ENCODE peak calls at places on chromosomes 1 and 21, in nine cellular contexts. One of them, this sample, is unnamed.

GRCh38 chr1:107963601-107964396 is 1.2 kb downstream of the VAV3 start:
- DNase-seq in neural crest cell: peak
- DNase-seq in tibial artery: no peak
- DNase-seq in activated CD8-positive, alpha-beta memory T cell treated with anti-CD3 and anti-CD28 coated beads, Interleukin-2, amount 10 ng/mL, durations not matched to agents 7 days and 5 days: peak
- DNase-seq in CD8-positive, alpha-beta memory T cell: peak
- DNase-seq in pancreas: peak
- DNase-seq in NCI-H2029: no peak
- DNase-seq in prostate gland: peak
- DNase-seq in SW480: no peak
- DNase-seq in this sample: no peak

GRCh38 chr1:97307151-97307550 is 585.6 kb downstream of the PTBP2 start:
- DNase-seq in neural crest cell: no peak
- DNase-seq in tibial artery: no peak
- DNase-seq in activated CD8-positive, alpha-beta memory T cell treated with anti-CD3 and anti-CD28 coated beads, Interleukin-2, amount 10 ng/mL, durations not matched to agents 7 days and 5 days: no peak
- DNase-seq in CD8-positive, alpha-beta memory T cell: no peak
- DNase-seq in pancreas: no peak
- DNase-seq in NCI-H2029: no peak
- DNase-seq in prostate gland: no peak
- DNase-seq in SW480: no peak
- DNase-seq in this sample: no peak

GRCh38 chr1:229148041-229148671 is 122.8 kb upstream of the RAB4A start:
- DNase-seq in neural crest cell: no peak
- DNase-seq in tibial artery: no peak
- DNase-seq in activated CD8-positive, alpha-beta memory T cell treated with anti-CD3 and anti-CD28 coated beads, Interleukin-2, amount 10 ng/mL, durations not matched to agents 7 days and 5 days: no peak
- DNase-seq in CD8-positive, alpha-beta memory T cell: no peak
- DNase-seq in pancreas: peak
- DNase-seq in NCI-H2029: peak
- DNase-seq in prostate gland: no peak
- DNase-seq in SW480: peak
- DNase-seq in this sample: peak

GRCh38 chr1:25799758-25800537 is at the start of gene SELENON:
- DNase-seq in neural crest cell: peak
- DNase-seq in tibial artery: peak
- DNase-seq in activated CD8-positive, alpha-beta memory T cell treated with anti-CD3 and anti-CD28 coated beads, Interleukin-2, amount 10 ng/mL, durations not matched to agents 7 days and 5 days: no peak
- DNase-seq in CD8-positive, alpha-beta memory T cell: peak
- DNase-seq in pancreas: peak
- DNase-seq in NCI-H2029: peak
- DNase-seq in prostate gland: no peak
- DNase-seq in SW480: peak
- DNase-seq in this sample: peak

GRCh38 chr1:209815495-209815894 is 9.6 kb upstream of the IRF6 start:
- DNase-seq in neural crest cell: no peak
- DNase-seq in tibial artery: no peak
- DNase-seq in activated CD8-positive, alpha-beta memory T cell treated with anti-CD3 and anti-CD28 coated beads, Interleukin-2, amount 10 ng/mL, durations not matched to agents 7 days and 5 days: no peak
- DNase-seq in CD8-positive, alpha-beta memory T cell: no peak
- DNase-seq in pancreas: no peak
- DNase-seq in NCI-H2029: no peak
- DNase-seq in prostate gland: no peak
- DNase-seq in SW480: no peak
- DNase-seq in this sample: no peak

GRCh38 chr21:38660333-38661295 is 145.1 kb upstream of the ETS2 start:
- DNase-seq in neural crest cell: no peak
- DNase-seq in tibial artery: peak
- DNase-seq in activated CD8-positive, alpha-beta memory T cell treated with anti-CD3 and anti-CD28 coated beads, Interleukin-2, amount 10 ng/mL, durations not matched to agents 7 days and 5 days: no peak
- DNase-seq in CD8-positive, alpha-beta memory T cell: no peak
- DNase-seq in pancreas: no peak
- DNase-seq in NCI-H2029: peak
- DNase-seq in prostate gland: no peak
- DNase-seq in SW480: no peak
- DNase-seq in this sample: no peak

GRCh38 chr1:37875833-37876232 is 16.4 kb upstream of the MTF1 start:
- DNase-seq in neural crest cell: no peak
- DNase-seq in tibial artery: no peak
- DNase-seq in activated CD8-positive, alpha-beta memory T cell treated with anti-CD3 and anti-CD28 coated beads, Interleukin-2, amount 10 ng/mL, durations not matched to agents 7 days and 5 days: no peak
- DNase-seq in CD8-positive, alpha-beta memory T cell: no peak
- DNase-seq in pancreas: no peak
- DNase-seq in NCI-H2029: no peak
- DNase-seq in prostate gland: no peak
- DNase-seq in SW480: no peak
- DNase-seq in this sample: no peak

GRCh38 chr1:94306521-94306920 is 69.1 kb upstream of the ARHGAP29 start:
- DNase-seq in neural crest cell: no peak
- DNase-seq in tibial artery: no peak
- DNase-seq in activated CD8-positive, alpha-beta memory T cell treated with anti-CD3 and anti-CD28 coated beads, Interleukin-2, amount 10 ng/mL, durations not matched to agents 7 days and 5 days: no peak
- DNase-seq in CD8-positive, alpha-beta memory T cell: no peak
- DNase-seq in pancreas: no peak
- DNase-seq in NCI-H2029: no peak
- DNase-seq in prostate gland: no peak
- DNase-seq in SW480: no peak
- DNase-seq in this sample: no peak

GRCh38 chr1:214861615-214862014 is 220.9 kb upstream of the KCNK2 start:
- DNase-seq in neural crest cell: no peak
- DNase-seq in tibial artery: no peak
- DNase-seq in activated CD8-positive, alpha-beta memory T cell treated with anti-CD3 and anti-CD28 coated beads, Interleukin-2, amount 10 ng/mL, durations not matched to agents 7 days and 5 days: no peak
- DNase-seq in CD8-positive, alpha-beta memory T cell: no peak
- DNase-seq in pancreas: no peak
- DNase-seq in NCI-H2029: no peak
- DNase-seq in prostate gland: no peak
- DNase-seq in SW480: no peak
- DNase-seq in this sample: no peak

GRCh38 chr1:157292809-157293564 is 154.8 kb upstream of the ETV3 start:
- DNase-seq in neural crest cell: no peak
- DNase-seq in tibial artery: no peak
- DNase-seq in activated CD8-positive, alpha-beta memory T cell treated with anti-CD3 and anti-CD28 coated beads, Interleukin-2, amount 10 ng/mL, durations not matched to agents 7 days and 5 days: no peak
- DNase-seq in CD8-positive, alpha-beta memory T cell: no peak
- DNase-seq in pancreas: no peak
- DNase-seq in NCI-H2029: no peak
- DNase-seq in prostate gland: no peak
- DNase-seq in SW480: no peak
- DNase-seq in this sample: no peak

GRCh38 chr1:160375788-160376524 is 9.1 kb downstream of the NHLH1 start:
- DNase-seq in neural crest cell: no peak
- DNase-seq in tibial artery: no peak
- DNase-seq in activated CD8-positive, alpha-beta memory T cell treated with anti-CD3 and anti-CD28 coated beads, Interleukin-2, amount 10 ng/mL, durations not matched to agents 7 days and 5 days: peak
- DNase-seq in CD8-positive, alpha-beta memory T cell: no peak
- DNase-seq in pancreas: no peak
- DNase-seq in NCI-H2029: no peak
- DNase-seq in prostate gland: no peak
- DNase-seq in SW480: no peak
- DNase-seq in this sample: no peak

GRCh38 chr1:167161242-167161641 is 59.4 kb upstream of the POU2F1 start:
- DNase-seq in neural crest cell: no peak
- DNase-seq in tibial artery: no peak
- DNase-seq in activated CD8-positive, alpha-beta memory T cell treated with anti-CD3 and anti-CD28 coated beads, Interleukin-2, amount 10 ng/mL, durations not matched to agents 7 days and 5 days: no peak
- DNase-seq in CD8-positive, alpha-beta memory T cell: no peak
- DNase-seq in pancreas: no peak
- DNase-seq in NCI-H2029: no peak
- DNase-seq in prostate gland: no peak
- DNase-seq in SW480: no peak
- DNase-seq in this sample: peak

GRCh38 chr1:110436635-110437034 is 14.3 kb upstream of the PROK1 start:
- DNase-seq in neural crest cell: peak
- DNase-seq in tibial artery: no peak
- DNase-seq in activated CD8-positive, alpha-beta memory T cell treated with anti-CD3 and anti-CD28 coated beads, Interleukin-2, amount 10 ng/mL, durations not matched to agents 7 days and 5 days: no peak
- DNase-seq in CD8-positive, alpha-beta memory T cell: no peak
- DNase-seq in pancreas: no peak
- DNase-seq in NCI-H2029: no peak
- DNase-seq in prostate gland: no peak
- DNase-seq in SW480: peak
- DNase-seq in this sample: no peak

GRCh38 chr1:11782127-11782708 is 20.2 kb downstream of the C1orf167 start:
- DNase-seq in neural crest cell: no peak
- DNase-seq in tibial artery: no peak
- DNase-seq in activated CD8-positive, alpha-beta memory T cell treated with anti-CD3 and anti-CD28 coated beads, Interleukin-2, amount 10 ng/mL, durations not matched to agents 7 days and 5 days: no peak
- DNase-seq in CD8-positive, alpha-beta memory T cell: no peak
- DNase-seq in pancreas: no peak
- DNase-seq in NCI-H2029: no peak
- DNase-seq in prostate gland: no peak
- DNase-seq in SW480: no peak
- DNase-seq in this sample: no peak

GRCh38 chr1:22618056-22618455 is 18.4 kb upstream of the C1QA start:
- DNase-seq in neural crest cell: no peak
- DNase-seq in tibial artery: no peak
- DNase-seq in activated CD8-positive, alpha-beta memory T cell treated with anti-CD3 and anti-CD28 coated beads, Interleukin-2, amount 10 ng/mL, durations not matched to agents 7 days and 5 days: no peak
- DNase-seq in CD8-positive, alpha-beta memory T cell: no peak
- DNase-seq in pancreas: no peak
- DNase-seq in NCI-H2029: no peak
- DNase-seq in prostate gland: no peak
- DNase-seq in SW480: no peak
- DNase-seq in this sample: no peak

GRCh38 chr1:44327679-44328491 is 27.2 kb downstream of the ERI3 start:
- DNase-seq in neural crest cell: no peak
- DNase-seq in tibial artery: peak
- DNase-seq in activated CD8-positive, alpha-beta memory T cell treated with anti-CD3 and anti-CD28 coated beads, Interleukin-2, amount 10 ng/mL, durations not matched to agents 7 days and 5 days: no peak
- DNase-seq in CD8-positive, alpha-beta memory T cell: no peak
- DNase-seq in pancreas: peak
- DNase-seq in NCI-H2029: peak
- DNase-seq in prostate gland: peak
- DNase-seq in SW480: peak
- DNase-seq in this sample: peak

GRCh38 chr1:89104147-89104546 is 21.8 kb downstream of the GBP2 start:
- DNase-seq in neural crest cell: no peak
- DNase-seq in tibial artery: no peak
- DNase-seq in activated CD8-positive, alpha-beta memory T cell treated with anti-CD3 and anti-CD28 coated beads, Interleukin-2, amount 10 ng/mL, durations not matched to agents 7 days and 5 days: no peak
- DNase-seq in CD8-positive, alpha-beta memory T cell: no peak
- DNase-seq in pancreas: no peak
- DNase-seq in NCI-H2029: no peak
- DNase-seq in prostate gland: no peak
- DNase-seq in SW480: no peak
- DNase-seq in this sample: no peak

GRCh38 chr1:15974855-15975254 is 1.0 kb downstream of the ZBTB17 start:
- DNase-seq in neural crest cell: no peak
- DNase-seq in tibial artery: no peak
- DNase-seq in activated CD8-positive, alpha-beta memory T cell treated with anti-CD3 and anti-CD28 coated beads, Interleukin-2, amount 10 ng/mL, durations not matched to agents 7 days and 5 days: no peak
- DNase-seq in CD8-positive, alpha-beta memory T cell: no peak
- DNase-seq in pancreas: no peak
- DNase-seq in NCI-H2029: no peak
- DNase-seq in prostate gland: no peak
- DNase-seq in SW480: no peak
- DNase-seq in this sample: no peak

GRCh38 chr1:229058111-229058551 is 212.8 kb upstream of the RAB4A start:
- DNase-seq in neural crest cell: no peak
- DNase-seq in tibial artery: no peak
- DNase-seq in activated CD8-positive, alpha-beta memory T cell treated with anti-CD3 and anti-CD28 coated beads, Interleukin-2, amount 10 ng/mL, durations not matched to agents 7 days and 5 days: no peak
- DNase-seq in CD8-positive, alpha-beta memory T cell: peak
- DNase-seq in pancreas: no peak
- DNase-seq in NCI-H2029: peak
- DNase-seq in prostate gland: peak
- DNase-seq in SW480: no peak
- DNase-seq in this sample: peak

GRCh38 chr1:214934035-214934434 is 148.5 kb upstream of the KCNK2 start:
- DNase-seq in neural crest cell: no peak
- DNase-seq in tibial artery: no peak
- DNase-seq in activated CD8-positive, alpha-beta memory T cell treated with anti-CD3 and anti-CD28 coated beads, Interleukin-2, amount 10 ng/mL, durations not matched to agents 7 days and 5 days: no peak
- DNase-seq in CD8-positive, alpha-beta memory T cell: no peak
- DNase-seq in pancreas: no peak
- DNase-seq in NCI-H2029: no peak
- DNase-seq in prostate gland: no peak
- DNase-seq in SW480: no peak
- DNase-seq in this sample: no peak

GRCh38 chr1:18232052-18232451 is 124.5 kb downstream of the IGSF21 start:
- DNase-seq in neural crest cell: no peak
- DNase-seq in tibial artery: no peak
- DNase-seq in activated CD8-positive, alpha-beta memory T cell treated with anti-CD3 and anti-CD28 coated beads, Interleukin-2, amount 10 ng/mL, durations not matched to agents 7 days and 5 days: no peak
- DNase-seq in CD8-positive, alpha-beta memory T cell: no peak
- DNase-seq in pancreas: no peak
- DNase-seq in NCI-H2029: no peak
- DNase-seq in prostate gland: no peak
- DNase-seq in SW480: no peak
- DNase-seq in this sample: no peak

GRCh38 chr1:3501856-3502665 is 47.6 kb downstream of the ARHGEF16 start:
- DNase-seq in neural crest cell: peak
- DNase-seq in tibial artery: peak
- DNase-seq in activated CD8-positive, alpha-beta memory T cell treated with anti-CD3 and anti-CD28 coated beads, Interleukin-2, amount 10 ng/mL, durations not matched to agents 7 days and 5 days: no peak
- DNase-seq in CD8-positive, alpha-beta memory T cell: peak
- DNase-seq in pancreas: peak
- DNase-seq in NCI-H2029: no peak
- DNase-seq in prostate gland: peak
- DNase-seq in SW480: no peak
- DNase-seq in this sample: peak

GRCh38 chr1:34786521-34787325 is 5.7 kb downstream of the GJB3 start:
- DNase-seq in neural crest cell: peak
- DNase-seq in tibial artery: peak
- DNase-seq in activated CD8-positive, alpha-beta memory T cell treated with anti-CD3 and anti-CD28 coated beads, Interleukin-2, amount 10 ng/mL, durations not matched to agents 7 days and 5 days: peak
- DNase-seq in CD8-positive, alpha-beta memory T cell: peak
- DNase-seq in pancreas: peak
- DNase-seq in NCI-H2029: peak
- DNase-seq in prostate gland: peak
- DNase-seq in SW480: peak
- DNase-seq in this sample: peak

GRCh38 chr1:15123925-15124324 is 29.6 kb upstream of the TMEM51 start:
- DNase-seq in neural crest cell: no peak
- DNase-seq in tibial artery: no peak
- DNase-seq in activated CD8-positive, alpha-beta memory T cell treated with anti-CD3 and anti-CD28 coated beads, Interleukin-2, amount 10 ng/mL, durations not matched to agents 7 days and 5 days: no peak
- DNase-seq in CD8-positive, alpha-beta memory T cell: no peak
- DNase-seq in pancreas: no peak
- DNase-seq in NCI-H2029: no peak
- DNase-seq in prostate gland: no peak
- DNase-seq in SW480: no peak
- DNase-seq in this sample: no peak

GRCh38 chr1:3049164-3049563 is 19.8 kb upstream of the PRDM16 start:
- DNase-seq in neural crest cell: no peak
- DNase-seq in tibial artery: no peak
- DNase-seq in activated CD8-positive, alpha-beta memory T cell treated with anti-CD3 and anti-CD28 coated beads, Interleukin-2, amount 10 ng/mL, durations not matched to agents 7 days and 5 days: no peak
- DNase-seq in CD8-positive, alpha-beta memory T cell: peak
- DNase-seq in pancreas: no peak
- DNase-seq in NCI-H2029: no peak
- DNase-seq in prostate gland: no peak
- DNase-seq in SW480: no peak
- DNase-seq in this sample: no peak

GRCh38 chr1:202274611-202275010 is 67.1 kb downstream of the UBE2T start:
- DNase-seq in neural crest cell: no peak
- DNase-seq in tibial artery: no peak
- DNase-seq in activated CD8-positive, alpha-beta memory T cell treated with anti-CD3 and anti-CD28 coated beads, Interleukin-2, amount 10 ng/mL, durations not matched to agents 7 days and 5 days: peak
- DNase-seq in CD8-positive, alpha-beta memory T cell: peak
- DNase-seq in pancreas: no peak
- DNase-seq in NCI-H2029: no peak
- DNase-seq in prostate gland: no peak
- DNase-seq in SW480: peak
- DNase-seq in this sample: peak

GRCh38 chr1:117959364-117959763 is 29.8 kb downstream of the WDR3 start:
- DNase-seq in neural crest cell: no peak
- DNase-seq in tibial artery: no peak
- DNase-seq in activated CD8-positive, alpha-beta memory T cell treated with anti-CD3 and anti-CD28 coated beads, Interleukin-2, amount 10 ng/mL, durations not matched to agents 7 days and 5 days: no peak
- DNase-seq in CD8-positive, alpha-beta memory T cell: no peak
- DNase-seq in pancreas: no peak
- DNase-seq in NCI-H2029: no peak
- DNase-seq in prostate gland: no peak
- DNase-seq in SW480: no peak
- DNase-seq in this sample: no peak

GRCh38 chr1:231748744-231749143 is 122.2 kb downstream of the DISC1 start:
- DNase-seq in neural crest cell: no peak
- DNase-seq in tibial artery: no peak
- DNase-seq in activated CD8-positive, alpha-beta memory T cell treated with anti-CD3 and anti-CD28 coated beads, Interleukin-2, amount 10 ng/mL, durations not matched to agents 7 days and 5 days: no peak
- DNase-seq in CD8-positive, alpha-beta memory T cell: no peak
- DNase-seq in pancreas: no peak
- DNase-seq in NCI-H2029: peak
- DNase-seq in prostate gland: no peak
- DNase-seq in SW480: no peak
- DNase-seq in this sample: no peak

This sample was measured in small intestine.